ENCODE peak calls at places on chromosomes 3 and 15, in four cellular contexts. Q is breast epithelium, M is WTC11, U is heart right ventricle. I is an unnamed sample.

GRCh38 chr3:51371943-51372557 is 13.0 kb upstream of the MANF start:
- DNase-seq in U (no peak), M (peak; percentile 67), Q (no peak), I (peak; percentile 42)

GRCh38 chr3:184679056-184679502 is 32.8 kb downstream of the MAGEF1 start:
- DNase-seq in M (peak; percentile 65), U (peak; percentile 71), Q (no peak), I (no peak)

GRCh38 chr15:101063212-101063611 is 144.1 kb downstream of the LRRK1 start:
- DNase-seq in U (no peak), Q (no peak), M (no peak), I (no peak)

GRCh38 chr3:3800076-3800448 is 831 bp downstream of the LRRN1 start:
- DNase-seq in M (peak; percentile 30), Q (peak; percentile 53), U (no peak), I (peak; percentile 6)

GRCh38 chr3:126154391-126155279 is 25.8 kb downstream of the ALDH1L1 start:
- DNase-seq in M (no peak), Q (no peak), U (no peak), I (no peak)

GRCh38 chr3:156787926-156788663 is 38.1 kb upstream of the LEKR1 start:
- DNase-seq in Q (no peak), U (no peak), M (no peak), I (no peak)

GRCh38 chr15:43204016-43204901 is 16.6 kb downstream of the EPB42 start:
- DNase-seq in U (peak; percentile 45), Q (no peak), M (peak; percentile 67), I (peak; percentile 11)

GRCh38 chr3:130737622-130738021 is 9.0 kb downstream of the PIK3R4 start:
- DNase-seq in Q (no peak), U (no peak), M (no peak), I (no peak)

GRCh38 chr3:12117473-12117872 is 41.2 kb downstream of the TIMP4 start:
- DNase-seq in M (no peak), U (no peak), Q (no peak), I (no peak)

GRCh38 chr3:159922861-159923312 is 65.7 kb upstream of the IL12A start:
- DNase-seq in U (no peak), M (no peak), Q (no peak), I (no peak)

GRCh38 chr3:153357436-153357835 is 195.4 kb downstream of the RAP2B start:
- DNase-seq in U (no peak), Q (no peak), M (no peak), I (no peak)

GRCh38 chr3:183274609-183275008 is 21.6 kb downstream of the B3GNT5 start:
- DNase-seq in Q (no peak), U (no peak), M (no peak), I (no peak)

GRCh38 chr3:30511524-30512278 is 94.7 kb upstream of the TGFBR2 start:
- DNase-seq in U (no peak), Q (no peak), M (no peak), I (no peak)

GRCh38 chr3:17800232-17800631 is 57.8 kb upstream of the TBC1D5 start:
- DNase-seq in M (no peak), Q (no peak), U (no peak), I (no peak)

GRCh38 chr15:26864664-26865191 is 2.1 kb upstream of the GABRA5 start:
- DNase-seq in M (peak; percentile 60), Q (no peak), U (no peak), I (no peak)

GRCh38 chr3:27666708-27667107 is 55.4 kb downstream of the EOMES start:
- DNase-seq in M (peak; percentile 81), Q (no peak), U (peak; percentile 66), I (peak; percentile 51)

GRCh38 chr15:63512148-63512547 is 7.8 kb downstream of the USP3 start:
- DNase-seq in M (no peak), U (no peak), Q (no peak), I (no peak)

GRCh38 chr3:47017504-47018268 is 38.2 kb downstream of the NBEAL2 start:
- DNase-seq in Q (no peak), U (no peak), M (no peak), I (no peak)

GRCh38 chr3:127679534-127680145 is 6.9 kb downstream of the ABTB1 start:
- DNase-seq in Q (peak; percentile 30), U (no peak), M (peak; percentile 69), I (no peak)

GRCh38 chr3:127288921-127289645 is 1.2 kb upstream of the PRR20G start:
- DNase-seq in Q (no peak), M (peak; percentile 39), U (no peak), I (peak; percentile 30)

GRCh38 chr3:101861978-101862421 is 12.7 kb downstream of the NFKBIZ start:
- DNase-seq in U (no peak), M (no peak), Q (no peak), I (no peak)

GRCh38 chr15:44735482-44736260 is 657 bp upstream of the TRIM69 start:
- DNase-seq in U (no peak), M (no peak), Q (no peak), I (no peak)

GRCh38 chr3:41290736-41291135 is 91.4 kb downstream of the CTNNB1 start:
- DNase-seq in M (no peak), U (no peak), Q (no peak), I (no peak)

GRCh38 chr15:80216911-80217310 is 35.1 kb downstream of the CTXND1 start:
- DNase-seq in M (no peak), U (no peak), Q (no peak), I (no peak)

GRCh38 chr15:80846416-80846815 is 67.2 kb downstream of the CEMIP start:
- DNase-seq in U (no peak), Q (no peak), M (no peak), I (peak; percentile 83)

GRCh38 chr3:134143828-134144390 is 106.8 kb downstream of the RYK start:
- DNase-seq in Q (no peak), M (no peak), U (no peak), I (no peak)

GRCh38 chr3:143090486-143090885 is 29.1 kb upstream of the CHST2 start:
- DNase-seq in M (no peak), Q (no peak), U (peak; percentile 40), I (peak; percentile 68)

GRCh38 chr3:134647902-134648760 is 2.7 kb downstream of the KY start:
- DNase-seq in U (no peak), M (no peak), Q (no peak), I (no peak)

I was measured in NCI-H146.